ENCODE peak calls at places on chromosomes 11 and 22, in eight cellular contexts. One of them, this sample, is unnamed.

GRCh38 chr11:93480756-93481155 is 62.4 kb downstream of the SMCO4 start:
- DNase-seq in body of pancreas: no peak
- DNase-seq in testis: no peak
- DNase-seq in stomach: no peak
- DNase-seq in heart left ventricle: no peak
- DNase-seq in tibial nerve: no peak
- DNase-seq in A549: no peak
- DNase-seq in thyroid gland: no peak
- DNase-seq in this sample: no peak

GRCh38 chr22:37431366-37431765 is 4.1 kb upstream of the ELFN2 start:
- DNase-seq in stomach: no peak
- DNase-seq in heart left ventricle: no peak
- DNase-seq in testis: no peak
- DNase-seq in A549: peak
- DNase-seq in body of pancreas: no peak
- DNase-seq in thyroid gland: no peak
- DNase-seq in tibial nerve: no peak
- DNase-seq in this sample: no peak

GRCh38 chr11:122524532-122524882 is 131.0 kb upstream of the UBASH3B start:
- DNase-seq in stomach: no peak
- DNase-seq in A549: no peak
- DNase-seq in testis: no peak
- DNase-seq in heart left ventricle: no peak
- DNase-seq in thyroid gland: no peak
- DNase-seq in tibial nerve: no peak
- DNase-seq in body of pancreas: no peak
- DNase-seq in this sample: no peak

GRCh38 chr11:75790986-75791385 is 22.4 kb downstream of the DGAT2 start:
- DNase-seq in body of pancreas: no peak
- DNase-seq in tibial nerve: no peak
- DNase-seq in heart left ventricle: no peak
- DNase-seq in A549: no peak
- DNase-seq in testis: no peak
- DNase-seq in stomach: no peak
- DNase-seq in thyroid gland: no peak
- DNase-seq in this sample: no peak

GRCh38 chr11:15780837-15781236 is 575.5 kb downstream of the SOX6 start:
- DNase-seq in thyroid gland: peak
- DNase-seq in testis: peak
- DNase-seq in tibial nerve: no peak
- DNase-seq in stomach: no peak
- DNase-seq in heart left ventricle: no peak
- DNase-seq in body of pancreas: no peak
- DNase-seq in A549: no peak
- DNase-seq in this sample: no peak

GRCh38 chr11:124863137-124863825 is 2.0 kb upstream of the ROBO3 start:
- DNase-seq in body of pancreas: peak
- DNase-seq in thyroid gland: peak
- DNase-seq in testis: peak
- DNase-seq in stomach: peak
- DNase-seq in tibial nerve: no peak
- DNase-seq in A549: no peak
- DNase-seq in heart left ventricle: no peak
- DNase-seq in this sample: no peak

GRCh38 chr11:10298342-10298741 is 4.3 kb upstream of the SBF2 start:
- DNase-seq in tibial nerve: no peak
- DNase-seq in body of pancreas: no peak
- DNase-seq in A549: peak
- DNase-seq in testis: no peak
- DNase-seq in heart left ventricle: no peak
- DNase-seq in stomach: no peak
- DNase-seq in thyroid gland: peak
- DNase-seq in this sample: no peak

GRCh38 chr22:44691796-44692661 is 10.0 kb upstream of the PRR5 start:
- DNase-seq in body of pancreas: no peak
- DNase-seq in A549: no peak
- DNase-seq in testis: no peak
- DNase-seq in thyroid gland: no peak
- DNase-seq in heart left ventricle: no peak
- DNase-seq in tibial nerve: no peak
- DNase-seq in stomach: no peak
- DNase-seq in this sample: no peak

DNA sequence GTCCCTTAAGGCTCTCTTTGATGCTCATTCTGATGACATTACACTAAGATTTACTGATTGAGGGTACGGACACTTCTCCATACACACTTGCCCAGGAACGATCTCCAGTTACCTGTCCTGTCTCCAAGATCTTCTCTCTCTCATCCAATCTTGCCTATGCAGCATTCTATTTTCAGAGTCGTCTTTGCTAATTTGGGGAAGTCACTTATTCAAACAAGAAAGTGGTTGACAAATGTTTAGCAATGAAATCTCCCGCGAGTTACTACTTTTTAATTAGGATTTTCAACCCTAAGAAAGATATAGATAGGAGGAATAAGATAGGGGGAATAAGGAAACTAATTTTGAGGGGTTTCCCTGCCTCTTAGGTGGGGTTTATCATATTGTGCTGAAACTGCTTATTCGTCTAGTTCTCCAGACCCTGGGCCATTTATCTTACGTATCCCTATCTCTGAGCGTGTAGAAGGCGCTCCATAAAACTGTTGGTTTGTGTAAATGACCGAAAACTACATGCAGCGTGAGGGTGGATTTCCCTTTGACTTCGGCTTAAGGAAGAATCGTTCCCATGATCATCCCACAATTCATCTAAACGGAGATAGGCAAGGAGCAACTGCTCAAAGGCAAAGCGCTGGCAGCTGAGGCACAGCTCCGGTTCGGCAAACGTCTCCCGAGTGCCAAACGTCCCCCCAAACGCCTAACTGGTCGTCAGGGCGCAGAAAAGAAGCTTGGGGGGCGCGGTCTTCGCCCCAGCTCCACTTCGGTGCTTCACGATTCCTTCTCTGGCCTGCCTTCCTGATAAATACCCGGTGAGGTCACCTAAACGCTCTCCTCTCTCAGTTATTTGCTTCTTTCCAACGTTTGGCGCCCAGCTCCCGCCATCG is 804 bp downstream of the APIP start:
- DNase-seq in body of pancreas: no peak
- DNase-seq in testis: peak
- DNase-seq in thyroid gland: no peak
- DNase-seq in tibial nerve: no peak
- DNase-seq in A549: no peak
- DNase-seq in heart left ventricle: no peak
- DNase-seq in stomach: no peak
- DNase-seq in this sample: no peak
- TF ChIP-seq POLR2A in body of pancreas: no peak
- TF ChIP-seq POLR2A in testis: no peak
- TF ChIP-seq POLR2A in thyroid gland: no peak
- TF ChIP-seq POLR2A in tibial nerve: no peak
- TF ChIP-seq POLR2A in A549: no peak
- TF ChIP-seq POLR2A in heart left ventricle: no peak
- TF ChIP-seq POLR2A in stomach: no peak
- TF ChIP-seq POLR2A in this sample: no peak

DNA sequence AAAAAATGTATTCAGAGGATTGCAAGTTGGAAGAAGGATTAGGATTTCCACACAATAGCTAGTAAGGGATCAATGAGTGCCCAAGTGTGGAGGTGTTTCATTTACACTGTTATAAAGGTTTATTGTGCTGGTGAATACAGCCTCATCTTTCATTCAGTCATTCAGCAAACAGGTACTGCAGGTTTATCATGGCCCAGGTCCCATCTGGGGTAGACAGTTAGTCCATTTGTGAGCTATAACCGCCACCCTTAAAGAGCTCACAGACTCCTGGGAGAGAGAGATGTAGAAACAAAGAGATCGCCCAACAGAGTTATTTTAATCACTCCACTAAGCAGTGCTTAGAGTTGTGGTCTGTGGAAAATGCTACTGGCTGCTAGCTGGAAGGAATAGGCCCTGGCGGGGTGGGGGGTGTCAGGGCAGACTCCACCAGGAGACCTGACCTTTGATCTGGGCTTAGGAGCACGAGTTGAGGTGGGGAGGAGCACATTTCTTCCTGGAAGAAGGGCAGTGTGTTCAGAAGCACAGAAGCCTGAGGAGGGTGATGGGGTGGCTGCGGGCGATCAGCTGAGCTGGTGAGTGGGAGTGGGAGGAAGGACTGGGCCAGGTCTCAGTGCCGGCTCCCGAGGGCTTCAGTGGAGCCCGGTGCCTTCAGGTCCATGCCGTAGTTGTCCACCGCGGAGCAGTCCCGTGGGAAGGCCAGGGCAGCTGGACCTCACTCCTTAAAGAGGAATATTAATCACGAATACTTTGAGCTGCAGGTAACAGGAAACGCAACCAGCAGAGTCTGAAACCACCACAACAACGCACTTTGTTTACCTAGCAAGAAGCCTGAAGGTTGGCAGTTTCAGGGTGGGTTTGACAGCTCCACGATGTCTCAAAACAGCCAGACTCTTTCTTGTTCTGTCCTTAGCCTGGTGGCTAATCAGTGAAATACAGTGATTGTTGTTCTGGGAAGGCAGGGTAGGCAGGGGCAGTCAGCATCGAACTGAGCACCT is 11.2 kb downstream of the TOM1 start:
- DNase-seq in testis: no peak
- DNase-seq in tibial nerve: no peak
- DNase-seq in heart left ventricle: no peak
- DNase-seq in stomach: no peak
- DNase-seq in A549: no peak
- DNase-seq in body of pancreas: peak
- DNase-seq in thyroid gland: no peak
- DNase-seq in this sample: no peak
- H3K4me3 ChIP-seq in testis: no peak
- H3K4me3 ChIP-seq in tibial nerve: no peak
- H3K4me3 ChIP-seq in heart left ventricle: no peak
- H3K4me3 ChIP-seq in stomach: no peak
- H3K4me3 ChIP-seq in A549: no peak
- H3K4me3 ChIP-seq in body of pancreas: no peak
- H3K4me3 ChIP-seq in thyroid gland: no peak
- H3K4me3 ChIP-seq in this sample: no peak

GRCh38 chr11:46701078-46701654 is 335 bp downstream of the ZNF408 start:
- DNase-seq in tibial nerve: no peak
- DNase-seq in thyroid gland: no peak
- DNase-seq in stomach: no peak
- DNase-seq in A549: no peak
- DNase-seq in heart left ventricle: no peak
- DNase-seq in testis: no peak
- DNase-seq in body of pancreas: no peak
- DNase-seq in this sample: no peak

GRCh38 chr11:46697303-46697702 is 3.1 kb downstream of the ARHGAP1 start:
- DNase-seq in testis: no peak
- DNase-seq in A549: no peak
- DNase-seq in tibial nerve: no peak
- DNase-seq in stomach: no peak
- DNase-seq in body of pancreas: no peak
- DNase-seq in thyroid gland: no peak
- DNase-seq in heart left ventricle: peak
- DNase-seq in this sample: no peak

GRCh38 chr11:46698597-46698996 is 1.8 kb downstream of the ARHGAP1 start:
- DNase-seq in body of pancreas: no peak
- DNase-seq in heart left ventricle: no peak
- DNase-seq in testis: no peak
- DNase-seq in tibial nerve: no peak
- DNase-seq in A549: no peak
- DNase-seq in stomach: no peak
- DNase-seq in thyroid gland: no peak
- DNase-seq in this sample: no peak

GRCh38 chr11:46697723-46698122 is 2.7 kb downstream of the ARHGAP1 start:
- DNase-seq in body of pancreas: no peak
- DNase-seq in testis: no peak
- DNase-seq in heart left ventricle: no peak
- DNase-seq in tibial nerve: no peak
- DNase-seq in stomach: no peak
- DNase-seq in thyroid gland: no peak
- DNase-seq in A549: no peak
- DNase-seq in this sample: no peak

DNA sequence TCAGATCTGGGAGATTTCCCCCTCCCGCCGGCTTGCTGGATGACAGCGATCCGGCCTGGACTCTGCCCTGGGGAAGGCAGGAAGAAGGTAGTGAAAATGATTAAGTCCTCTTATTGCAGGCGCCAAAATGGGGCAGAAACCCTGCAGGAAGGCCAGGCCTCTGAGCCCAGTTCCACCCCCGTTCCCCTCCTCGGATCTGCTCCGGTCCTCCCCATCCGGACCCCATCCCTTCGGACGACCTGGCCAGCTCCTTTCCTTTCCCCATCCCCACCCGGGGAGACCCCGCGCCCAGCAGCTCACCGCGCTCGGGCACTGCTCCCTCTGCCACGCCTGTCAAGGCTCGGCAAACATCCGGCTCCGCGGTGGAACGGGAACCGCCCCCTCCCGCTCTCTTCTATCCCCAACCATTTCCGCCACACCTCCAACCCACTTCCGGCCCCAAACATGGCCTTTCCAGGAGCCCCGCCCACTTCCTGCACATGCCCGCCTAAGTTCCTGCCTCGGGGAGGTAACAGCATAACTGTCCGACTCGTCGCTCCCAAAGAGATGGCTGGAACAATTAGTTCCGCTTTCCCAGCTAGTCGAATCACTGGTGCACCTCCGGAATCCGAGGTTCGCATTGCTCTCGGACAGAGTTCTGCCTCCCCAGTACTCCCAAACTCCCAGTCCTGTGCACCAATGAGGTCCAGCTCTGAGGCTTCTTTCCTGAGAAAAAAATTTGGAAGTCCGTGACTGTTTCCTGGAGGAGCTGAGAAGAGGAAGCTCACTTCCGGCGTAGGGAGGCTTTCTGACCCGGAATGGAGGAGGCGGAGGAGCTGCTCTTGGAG is at the start of the genes ARHGAP1 and ZNF408:
- DNase-seq in stomach: peak
- DNase-seq in heart left ventricle: peak
- DNase-seq in testis: peak
- DNase-seq in A549: peak
- DNase-seq in body of pancreas: peak
- DNase-seq in tibial nerve: peak
- DNase-seq in thyroid gland: peak
- DNase-seq in this sample: peak
- TF ChIP-seq POLR2A in stomach: no peak
- TF ChIP-seq POLR2A in heart left ventricle: no peak
- TF ChIP-seq POLR2A in testis: no peak
- TF ChIP-seq POLR2A in A549: peak
- TF ChIP-seq POLR2A in body of pancreas: peak
- TF ChIP-seq POLR2A in tibial nerve: peak
- TF ChIP-seq POLR2A in thyroid gland: peak
- TF ChIP-seq POLR2A in this sample: peak

DNA sequence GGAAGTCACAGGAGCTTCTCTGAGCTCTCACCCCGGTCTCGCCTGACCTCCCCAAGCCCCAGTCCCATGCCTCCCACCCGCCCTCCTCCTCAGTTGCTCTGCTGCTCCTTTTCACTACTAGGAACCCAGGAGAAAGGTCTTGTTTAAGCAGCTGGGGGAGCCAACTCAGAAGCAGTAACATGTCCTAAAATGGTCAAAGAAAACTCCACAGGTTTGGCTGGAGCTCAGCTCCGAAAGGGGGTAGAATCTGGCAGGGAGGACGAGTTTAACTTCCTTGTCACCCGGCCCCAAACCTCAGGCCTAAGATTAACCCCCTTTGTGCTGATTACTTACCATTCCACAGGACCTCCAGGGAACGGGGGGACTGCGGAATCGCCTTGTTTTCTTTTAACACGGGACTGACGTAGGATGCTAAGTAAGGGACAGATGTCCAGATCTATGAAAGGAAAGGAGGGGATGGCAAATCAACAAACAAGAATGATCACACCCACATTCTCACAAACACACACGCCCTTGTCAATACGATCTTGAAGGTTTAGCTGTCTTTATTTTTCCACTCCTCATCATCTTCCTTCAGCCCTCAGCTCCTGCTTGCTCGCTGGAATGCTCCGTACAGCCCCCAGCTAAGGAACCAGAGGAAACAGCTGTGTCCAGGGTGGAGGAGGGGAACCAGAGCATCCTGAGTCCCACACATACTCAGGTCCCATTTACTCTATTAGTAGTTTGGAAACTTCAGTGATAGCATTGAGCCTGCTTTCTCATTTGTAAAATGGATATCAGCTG is 13.5 kb downstream of the PCSK7 start:
- DNase-seq in body of pancreas: no peak
- DNase-seq in thyroid gland: no peak
- DNase-seq in A549: no peak
- DNase-seq in heart left ventricle: peak
- DNase-seq in testis: peak
- DNase-seq in stomach: no peak
- DNase-seq in tibial nerve: no peak
- DNase-seq in this sample: no peak
- H3K4me3 ChIP-seq in body of pancreas: no peak
- H3K4me3 ChIP-seq in thyroid gland: no peak
- H3K4me3 ChIP-seq in A549: no peak
- H3K4me3 ChIP-seq in heart left ventricle: no peak
- H3K4me3 ChIP-seq in testis: no peak
- H3K4me3 ChIP-seq in stomach: no peak
- H3K4me3 ChIP-seq in tibial nerve: no peak
- H3K4me3 ChIP-seq in this sample: peak